ENCODE peak calls at places on chromosomes 16 and 17, in four cellular contexts. One of them, this sample, is unnamed.

GRCh38 chr16:12539185-12539929 is 264.3 kb downstream of the CPPED1 start:
- DNase-seq in testis: no peak
- DNase-seq in thyroid gland: no peak
- DNase-seq in lower leg skin: no peak
- DNase-seq in this sample: no peak

GRCh38 chr16:65702707-65703402 is 581.0 kb upstream of the CDH11 start:
- DNase-seq in testis: no peak
- DNase-seq in thyroid gland: no peak
- DNase-seq in lower leg skin: no peak
- DNase-seq in this sample: no peak

GRCh38 chr17:76388966-76389888 is 4.8 kb downstream of the SPHK1 start:
- DNase-seq in lower leg skin: no peak
- DNase-seq in testis: no peak
- DNase-seq in thyroid gland: no peak
- DNase-seq in this sample: no peak

GRCh38 chr17:66002807-66003206 is 189.1 kb downstream of the CEP112 start:
- DNase-seq in testis: no peak
- DNase-seq in lower leg skin: no peak
- DNase-seq in thyroid gland: no peak
- DNase-seq in this sample: no peak

GRCh38 chr17:5730373-5730772 is 146.1 kb upstream of the NLRP1 start:
- DNase-seq in thyroid gland: no peak
- DNase-seq in lower leg skin: peak; percentile 74
- DNase-seq in testis: no peak
- DNase-seq in this sample: no peak

GRCh38 chr17:57582881-57583756 is 162.0 kb downstream of the CCDC182 start:
- DNase-seq in thyroid gland: no peak
- DNase-seq in testis: no peak
- DNase-seq in lower leg skin: no peak
- DNase-seq in this sample: no peak

GRCh38 chr16:29665294-29666077 is 2.4 kb downstream of the SPN start:
- DNase-seq in thyroid gland: no peak
- DNase-seq in testis: no peak
- DNase-seq in lower leg skin: no peak
- DNase-seq in this sample: no peak

GRCh38 chr16:22372882-22373661 is 1.3 kb downstream of the CDR2 start:
- DNase-seq in testis: no peak
- DNase-seq in lower leg skin: no peak
- DNase-seq in thyroid gland: no peak
- DNase-seq in this sample: no peak

GRCh38 chr16:87847785-87848675 is 21.3 kb downstream of the SLC7A5 start:
- DNase-seq in thyroid gland: no peak
- DNase-seq in lower leg skin: no peak
- DNase-seq in testis: peak; percentile 93
- DNase-seq in this sample: no peak

GRCh38 chr16:83990492-83990891 is 22.4 kb downstream of the NECAB2 start:
- DNase-seq in lower leg skin: no peak
- DNase-seq in thyroid gland: no peak
- DNase-seq in testis: no peak
- DNase-seq in this sample: no peak

GRCh38 chr16:82660078-82660645 is 33.4 kb downstream of the CDH13 start:
- DNase-seq in thyroid gland: no peak
- DNase-seq in lower leg skin: no peak
- DNase-seq in testis: no peak
- DNase-seq in this sample: no peak

GRCh38 chr16:80015566-80015965 is 415.0 kb upstream of the MAF start:
- DNase-seq in testis: no peak
- DNase-seq in thyroid gland: no peak
- DNase-seq in lower leg skin: no peak
- DNase-seq in this sample: no peak

GRCh38 chr17:74547736-74548135 is 1.8 kb upstream of the CD300C start:
- DNase-seq in testis: no peak
- DNase-seq in thyroid gland: no peak
- DNase-seq in lower leg skin: no peak
- DNase-seq in this sample: no peak

GRCh38 chr17:71505981-71506380 is 614.8 kb upstream of the SOX9 start:
- DNase-seq in lower leg skin: no peak
- DNase-seq in testis: no peak
- DNase-seq in thyroid gland: no peak
- DNase-seq in this sample: no peak

GRCh38 chr16:57372372-57373116 is at the start of gene CX3CL1:
- DNase-seq in lower leg skin: peak; percentile 89
- DNase-seq in thyroid gland: peak; percentile 43
- DNase-seq in testis: peak; percentile 73
- DNase-seq in this sample: no peak

GRCh38 chr17:20010099-20010863 is 1.1 kb downstream of the SPECC1 start:
- DNase-seq in lower leg skin: no peak
- DNase-seq in testis: peak; percentile 67
- DNase-seq in thyroid gland: peak; percentile 39
- DNase-seq in this sample: peak; percentile 95

GRCh38 chr16:20166531-20167235 is 93.0 kb upstream of the GPR139 start:
- DNase-seq in lower leg skin: no peak
- DNase-seq in thyroid gland: no peak
- DNase-seq in testis: no peak
- DNase-seq in this sample: no peak

GRCh38 chr16:68732741-68733399 is 4.2 kb upstream of the CDH1 start:
- DNase-seq in lower leg skin: no peak
- DNase-seq in thyroid gland: no peak
- DNase-seq in testis: no peak
- DNase-seq in this sample: no peak

GRCh38 chr16:85969159-85969558 is 70.2 kb downstream of the IRF8 start:
- DNase-seq in thyroid gland: no peak
- DNase-seq in testis: no peak
- DNase-seq in lower leg skin: no peak
- DNase-seq in this sample: no peak

GRCh38 chr17:74192950-74193781 is 10.3 kb upstream of the RPL38 start:
- DNase-seq in lower leg skin: no peak
- DNase-seq in thyroid gland: no peak
- DNase-seq in testis: peak; percentile 36
- DNase-seq in this sample: no peak

GRCh38 chr17:37737081-37737480 is 7.8 kb downstream of the HNF1B start:
- DNase-seq in lower leg skin: no peak
- DNase-seq in testis: no peak
- DNase-seq in thyroid gland: no peak
- DNase-seq in this sample: peak; percentile 63

GRCh38 chr16:27728691-27729090 is 178.7 kb downstream of the KATNIP start:
- DNase-seq in thyroid gland: peak; percentile 78
- DNase-seq in testis: no peak
- DNase-seq in lower leg skin: no peak
- DNase-seq in this sample: no peak

GRCh38 chr16:69349508-69349907 is 2.1 kb downstream of the TMED6 start:
- DNase-seq in testis: no peak
- DNase-seq in lower leg skin: no peak
- DNase-seq in thyroid gland: no peak
- DNase-seq in this sample: no peak

GRCh38 chr17:28551421-28552186 is 820 bp downstream of the UNC119 start:
- DNase-seq in thyroid gland: peak; percentile 19
- DNase-seq in lower leg skin: no peak
- DNase-seq in testis: peak; percentile 37
- DNase-seq in this sample: no peak

GRCh38 chr17:80362428-80363119 is 52.4 kb upstream of the ENDOV start:
- DNase-seq in testis: peak; percentile 60
- DNase-seq in lower leg skin: no peak
- DNase-seq in thyroid gland: no peak
- DNase-seq in this sample: peak; percentile 48

GRCh38 chr17:17685775-17686291 is 4.6 kb downstream of the RAI1 start:
- DNase-seq in thyroid gland: peak; percentile 72
- DNase-seq in lower leg skin: no peak
- DNase-seq in testis: peak; percentile 68
- DNase-seq in this sample: peak; percentile 71

DNA sequence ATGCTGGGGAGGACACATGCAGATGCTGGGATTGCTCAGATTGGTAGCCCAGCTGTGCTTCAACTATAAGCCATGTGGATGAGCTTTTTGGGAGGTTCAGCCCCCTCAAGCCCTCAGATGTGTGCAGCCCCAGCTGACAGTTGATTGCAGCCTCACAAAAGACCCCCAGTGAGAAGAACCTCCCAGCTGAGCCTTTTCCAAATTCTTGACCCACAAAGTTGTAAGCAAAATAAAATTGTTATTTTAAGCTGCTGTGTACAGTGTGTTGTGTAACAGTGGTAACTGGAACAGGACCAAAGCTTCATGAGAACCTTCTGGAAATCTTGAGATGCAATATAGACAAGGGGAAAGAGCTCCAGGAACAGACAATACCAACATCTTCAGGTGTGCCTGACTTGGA is 156.8 kb upstream of the IRX3 start:
- DNase-seq in lower leg skin: no peak
- DNase-seq in thyroid gland: no peak
- DNase-seq in testis: no peak
- DNase-seq in this sample: no peak
- TF ChIP-seq POLR2A in lower leg skin: no peak
- TF ChIP-seq POLR2A in thyroid gland: no peak
- TF ChIP-seq POLR2A in testis: no peak
- TF ChIP-seq POLR2A in this sample: no peak

DNA sequence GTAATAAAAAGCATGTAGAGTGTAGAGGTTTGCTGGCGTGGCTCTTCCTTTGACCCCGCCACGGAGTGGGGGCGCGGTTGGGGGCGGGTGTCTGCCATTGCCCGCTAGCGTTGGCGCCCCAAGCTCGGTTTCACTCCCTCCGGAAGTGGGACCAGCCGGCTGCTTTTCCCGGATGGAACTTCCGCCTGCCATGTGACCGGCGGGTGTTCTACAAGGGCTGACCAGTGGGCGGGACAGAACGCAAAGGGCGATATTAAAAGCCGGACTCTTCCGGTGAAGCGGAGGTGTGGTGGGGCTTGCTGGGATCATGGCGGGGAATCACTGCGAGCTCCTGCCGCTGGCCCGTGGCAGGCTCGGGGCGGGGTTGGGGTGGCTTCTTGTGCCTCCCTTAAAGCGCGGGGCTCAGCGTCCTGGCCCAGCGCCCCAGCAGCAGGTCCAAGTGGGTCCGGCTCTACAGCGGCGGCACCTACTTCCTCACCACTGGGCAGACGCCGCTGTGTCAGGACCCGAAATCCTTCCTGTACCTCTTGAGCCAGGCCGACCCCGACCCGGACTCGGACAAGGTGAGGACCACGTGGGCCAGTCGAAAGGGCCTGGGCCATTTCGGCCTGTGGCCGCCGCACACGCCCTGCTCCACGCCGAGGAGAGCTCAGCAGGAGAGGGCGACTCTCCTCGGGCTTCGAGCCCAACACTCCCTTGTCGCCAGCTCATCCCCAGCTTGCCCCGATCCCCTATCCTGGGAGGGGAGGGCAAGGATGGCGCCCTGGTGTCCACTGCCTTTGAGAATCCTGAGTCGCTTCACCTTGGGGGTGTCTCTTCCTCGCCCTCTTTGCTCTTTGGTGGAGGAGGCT is 65.6 kb downstream of the PDPK1 start:
- DNase-seq in testis: peak; percentile 97
- DNase-seq in lower leg skin: peak; percentile 98
- DNase-seq in thyroid gland: peak; percentile 95
- DNase-seq in this sample: peak; percentile 95
- TF ChIP-seq POLR2A in testis: peak; percentile 67
- TF ChIP-seq POLR2A in lower leg skin: peak; percentile 10
- TF ChIP-seq POLR2A in thyroid gland: peak; percentile 93
- TF ChIP-seq POLR2A in this sample: peak; percentile 78

DNA sequence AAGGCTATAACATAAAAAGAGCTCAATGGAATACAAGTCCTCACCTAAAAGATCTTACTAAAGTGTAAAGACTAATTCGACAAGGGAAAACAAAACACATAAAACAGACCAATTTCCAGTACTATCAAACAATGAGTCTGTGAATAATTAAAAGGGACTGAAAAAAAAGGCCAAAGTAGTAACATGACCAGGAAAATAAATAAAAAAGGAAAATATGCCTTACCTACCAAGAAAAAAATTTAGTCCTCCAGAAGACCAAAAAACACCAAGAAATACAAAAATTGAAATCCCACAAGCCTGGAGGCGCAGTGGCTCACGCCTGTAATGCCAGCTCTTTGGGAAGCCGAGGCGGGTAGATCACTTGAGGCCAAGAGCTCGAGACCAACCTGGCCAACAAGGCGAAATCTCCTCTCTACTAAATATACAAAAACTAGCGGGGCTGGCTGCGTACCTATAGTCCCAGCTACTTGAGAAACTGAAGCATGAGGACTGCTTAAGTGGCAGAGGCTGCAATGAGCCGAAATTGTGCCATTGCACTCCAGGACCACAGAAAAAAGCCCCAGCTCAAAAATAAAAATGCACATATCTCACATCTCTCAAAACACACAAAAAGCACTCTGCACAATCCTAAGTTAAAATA is 60.8 kb downstream of the TEX14 start:
- DNase-seq in thyroid gland: peak; percentile 42
- DNase-seq in testis: peak; percentile 32
- DNase-seq in lower leg skin: no peak
- DNase-seq in this sample: no peak
- TF ChIP-seq POLR2A in thyroid gland: no peak
- TF ChIP-seq POLR2A in testis: no peak
- TF ChIP-seq POLR2A in lower leg skin: no peak
- TF ChIP-seq POLR2A in this sample: no peak

DNA sequence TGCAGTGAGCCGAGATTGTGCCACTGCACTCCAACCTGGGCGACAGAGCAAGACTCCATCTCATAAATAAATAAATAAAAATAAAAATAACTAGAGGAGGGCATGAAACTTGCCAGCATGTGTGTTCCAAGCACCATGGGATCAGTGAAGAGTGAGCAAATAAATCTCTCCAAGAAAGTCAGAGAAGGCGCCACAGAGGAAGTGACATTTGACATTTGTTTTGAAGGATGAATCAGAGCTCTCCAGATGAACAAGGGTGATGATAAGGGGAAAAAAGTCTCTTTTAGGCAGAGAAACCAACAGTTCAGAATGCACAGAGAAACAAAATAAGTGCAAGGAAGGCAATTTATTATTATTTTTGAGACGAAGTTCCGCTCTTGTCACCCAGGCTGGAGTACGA is 50.3 kb downstream of the IST1 start:
- DNase-seq in thyroid gland: no peak
- DNase-seq in testis: no peak
- DNase-seq in lower leg skin: no peak
- DNase-seq in this sample: no peak
- TF ChIP-seq POLR2A in thyroid gland: no peak
- TF ChIP-seq POLR2A in testis: no peak
- TF ChIP-seq POLR2A in lower leg skin: no peak
- TF ChIP-seq POLR2A in this sample: no peak

This sample was measured in erythroblast.